ENCODE peak calls at places on chromosome 21, in eight cellular contexts. D, X, C, K, U, Q, M and P are unnamed samples.

GRCh38 chr21:44423312-44423821 is 31.9 kb upstream of the LRRC3 start:
- DNase-seq in D (peak; percentile 1), X (no peak), C (no peak), K (peak; percentile 24), U (no peak), Q (no peak), M (peak; percentile 46), P (no peak)

GRCh38 chr21:18245493-18245967 is 897 bp downstream of the CHODL start:
- DNase-seq in D (peak; percentile 16), X (no peak), C (no peak), K (no peak), U (no peak), Q (peak; percentile 5), M (peak; percentile 46), P (peak; percentile 56)

GRCh38 chr21:32306021-32306780 is 7.5 kb downstream of the MRAP start:
- DNase-seq in D (peak; percentile 89), X (peak; percentile 60), C (no peak), K (no peak), U (no peak), Q (no peak), M (no peak), P (no peak)

GRCh38 chr21:31543191-31543590 is 116.3 kb upstream of the SOD1 start:
- DNase-seq in D (no peak), X (no peak), C (no peak), K (no peak), U (no peak), Q (no peak), M (no peak), P (no peak)

GRCh38 chr21:29656504-29657227 is 283.1 kb downstream of the GRIK1 start:
- DNase-seq in D (no peak), X (no peak), C (peak; percentile 7), K (no peak), U (no peak), Q (no peak), M (no peak), P (no peak)

GRCh38 chr21:39057121-39057520 is 126.1 kb downstream of the PSMG1 start:
- DNase-seq in D (no peak), X (no peak), C (no peak), K (no peak), U (peak; percentile 88), Q (no peak), M (no peak), P (peak; percentile 86)

GRCh38 chr21:31132574-31133242 is 94.4 kb upstream of the KRTAP19-8 start:
- DNase-seq in D (no peak), X (no peak), C (peak; percentile 84), K (no peak), U (no peak), Q (no peak), M (no peak), P (no peak)

GRCh38 chr21:25273945-25274344 is 333.3 kb downstream of the MRPL39 start:
- DNase-seq in D (no peak), X (no peak), C (no peak), K (no peak), U (peak; percentile 95), Q (no peak), M (no peak), P (no peak)

GRCh38 chr21:29301703-29302102 is 3.0 kb downstream of the BACH1 start:
- DNase-seq in D (no peak), X (no peak), C (no peak), K (no peak), U (no peak), Q (no peak), M (no peak), P (no peak)

GRCh38 chr21:34205811-34206635 is 132.6 kb downstream of the MRPS6 start:
- DNase-seq in D (no peak), X (no peak), C (no peak), K (no peak), U (peak; percentile 82), Q (no peak), M (no peak), P (peak; percentile 84)

GRCh38 chr21:44529503-44530125 is 10.4 kb downstream of the KRTAP10-1 start:
- DNase-seq in D (no peak), X (no peak), C (no peak), K (no peak), U (no peak), Q (no peak), M (no peak), P (no peak)

GRCh38 chr21:36429672-36430546 is 44.7 kb downstream of the CHAF1B start:
- DNase-seq in D (peak; percentile 84), X (no peak), C (peak; percentile 90), K (peak; percentile 84), U (no peak), Q (peak; percentile 39), M (peak; percentile 70), P (no peak)

GRCh38 chr21:26887241-26887640 is 42.0 kb upstream of the ADAMTS1 start:
- DNase-seq in D (no peak), X (no peak), C (no peak), K (no peak), U (no peak), Q (no peak), M (no peak), P (no peak)